ENCODE peak calls at places on chromosomes 12 and 14, in five cellular contexts. V is upper lobe of left lung, Z is spleen, P is A549, R is tibial nerve. K is an unnamed sample. For H3K4me1, the result is how much of the 10 kb centered on the place peaks cover.

GRCh38 chr12:63079791-63080395 is 71.1 kb downstream of the AVPR1A start:
- DNase-seq in V (no peak), Z (no peak), P (no peak), R (no peak), K (no peak)

GRCh38 chr14:78448483-78449094 is 278.4 kb downstream of the NRXN3 start:
- DNase-seq in V (no peak), Z (no peak), P (peak), R (peak), K (peak)

GRCh38 chr12:91219511-91219910 is 36.9 kb upstream of the DCN start:
- DNase-seq in V (no peak), Z (no peak), P (no peak), R (no peak), K (no peak)

GRCh38 chr14:33465952-33466700 is 484.7 kb downstream of the EGLN3 start:
- DNase-seq in V (no peak), Z (no peak), P (no peak), R (no peak), K (no peak)

GRCh38 chr12:53097207-53097563 is 282 bp upstream of the IGFBP6 start:
- DNase-seq in V (no peak), Z (no peak), P (no peak), R (no peak), K (no peak)

GRCh38 chr12:109687250-109687649 is 26.4 kb upstream of the FAM222A start:
- DNase-seq in V (no peak), Z (peak), P (no peak), R (no peak), K (no peak)

GRCh38 chr14:104440297-104440956 is 139.1 kb upstream of the C14orf180 start:
- DNase-seq in V (no peak), Z (no peak), P (no peak), R (no peak), K (no peak)

GRCh38 chr12:77916276-77916675 is 85.6 kb downstream of the NAV3 start:
- DNase-seq in V (no peak), Z (no peak), P (no peak), R (no peak), K (no peak)

GRCh38 chr14:68111733-68112270 is 292.2 kb downstream of the RAD51B start:
- DNase-seq in V (no peak), Z (no peak), P (no peak), R (no peak), K (no peak)

GRCh38 chr12:39205969-39206368 is 237.0 kb downstream of the KIF21A start:
- DNase-seq in V (no peak), Z (no peak), P (no peak), R (no peak), K (no peak)

GRCh38 chr12:105041186-105041585 is 43.1 kb downstream of the ALDH1L2 start:
- DNase-seq in V (no peak), Z (no peak), P (no peak), R (no peak), K (no peak)

GRCh38 chr12:71654200-71654599 is 9.4 kb downstream of the ZFC3H1 start:
- DNase-seq in V (no peak), Z (no peak), P (no peak), R (no peak), K (no peak)

GRCh38 chr12:96397756-96398421 is 2.4 kb downstream of the CDK17 start:
- DNase-seq in V (no peak), Z (no peak), P (no peak), R (no peak), K (no peak)
- H3K4me1 ChIP-seq in V (under half), Z (half or more), P (under half), R (under half), K (under half)

DNA sequence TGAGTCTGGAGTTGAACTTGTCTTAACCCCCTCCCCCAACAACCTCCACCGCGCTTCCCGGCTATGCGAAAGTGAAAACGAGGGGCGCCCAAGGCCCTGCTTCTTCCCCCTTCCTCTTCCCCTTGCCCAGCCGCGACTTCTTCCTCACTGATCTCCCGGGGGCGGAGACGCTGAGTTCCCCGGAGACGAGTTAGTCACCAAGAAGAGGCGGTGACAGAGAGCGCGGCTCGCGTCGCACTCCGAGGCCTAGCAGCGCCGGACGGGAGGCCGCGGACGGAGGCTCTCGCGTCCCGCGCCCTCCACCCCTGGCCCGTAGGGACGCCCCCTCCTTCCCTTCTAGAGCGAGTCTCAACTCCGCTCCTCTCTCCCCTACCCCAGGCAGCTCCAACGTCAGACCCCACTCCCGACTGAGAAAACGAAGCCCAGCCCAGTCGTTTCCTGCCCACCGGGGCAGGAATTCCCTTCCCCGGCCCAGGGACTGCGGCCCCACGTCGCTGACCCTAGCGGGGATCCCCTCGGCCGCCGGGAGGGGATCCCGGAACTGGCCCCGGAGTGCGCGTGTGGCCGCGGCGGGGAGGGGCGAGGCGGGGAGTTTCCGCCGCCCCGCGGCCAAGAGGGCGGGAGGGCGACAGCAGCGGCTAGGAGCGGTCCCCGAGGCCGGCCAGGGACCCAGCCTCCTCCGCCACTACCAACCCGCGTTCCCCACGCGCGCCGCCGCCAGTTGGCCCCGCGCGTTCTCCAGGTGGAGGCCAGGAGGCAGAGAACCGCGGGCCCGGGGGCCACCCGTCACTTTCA is 1.4 kb downstream of the BAZ1A start:
- DNase-seq in V (peak), Z (peak), P (peak), R (peak), K (peak)
- TF ChIP-seq POLR2A in V (no peak), Z (peak), P (peak), R (peak), K (peak)

GRCh38 chr14:100150932-100151587 is 8.4 kb downstream of the DEGS2 start:
- DNase-seq in V (no peak), Z (no peak), P (no peak), R (no peak), K (no peak)
- H3K4me1 ChIP-seq in V (under half), Z (under half), P (under half), R (under half), K (under half)

DNA sequence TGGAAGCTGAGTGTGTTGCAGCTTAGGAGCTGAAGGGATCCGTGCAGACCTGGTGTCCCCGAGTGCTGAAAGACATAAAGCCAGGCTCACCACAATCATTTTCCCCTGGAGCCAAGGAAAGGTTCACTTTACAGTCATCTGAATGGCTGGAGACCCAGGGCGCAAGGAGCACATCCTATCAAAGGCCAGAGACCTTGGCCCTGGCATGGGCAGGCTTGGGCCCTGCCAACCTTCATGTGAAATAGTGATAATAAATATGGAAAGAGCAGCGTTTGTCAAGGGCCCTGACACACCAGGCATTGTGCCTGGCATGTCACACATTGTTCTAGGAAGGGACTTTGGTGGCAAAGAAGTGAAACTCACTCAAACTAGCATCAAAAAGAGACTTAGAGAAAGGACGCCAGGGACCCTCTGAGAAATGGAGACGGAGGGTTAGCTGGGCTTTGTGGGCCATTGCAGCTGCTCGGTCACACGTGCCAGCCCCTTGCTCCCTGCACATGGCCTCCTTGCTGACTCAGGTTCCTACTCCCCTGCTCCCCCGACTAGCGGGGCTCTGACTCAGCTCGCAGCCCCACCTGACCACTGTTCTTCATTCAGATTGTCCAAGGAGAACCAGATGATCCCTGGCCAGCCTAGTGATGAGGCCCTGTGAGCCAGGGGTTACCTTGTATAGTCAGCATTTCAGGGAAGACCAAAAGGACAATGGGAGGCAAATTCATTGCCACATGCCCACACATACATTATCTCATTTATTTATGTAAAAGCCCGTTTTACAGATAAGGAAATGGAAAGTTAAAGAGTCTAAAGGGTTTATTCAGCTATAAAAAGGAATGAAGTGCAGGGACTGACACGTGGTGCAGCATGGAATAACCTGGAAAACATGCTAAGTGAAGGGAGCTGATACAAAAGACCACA is 103.6 kb downstream of the LGMN start:
- DNase-seq in V (no peak), Z (peak), P (no peak), R (no peak), K (peak)
- TF ChIP-seq POLR2A in V (no peak), Z (no peak), P (no peak), R (no peak), K (no peak)

K was measured in adrenal gland.